ENCODE peak calls at places on chromosome 17, in seven cellular contexts. One of them, this sample, is unnamed.
A peak's percentile ranks its signal among the peaks of the same experiment; 100 is the strongest.

GRCh38 chr17:52233176-52233575 is 74.7 kb upstream of the CA10 start:
- DNase-seq in H1: no peak
- DNase-seq in fibroblast of mammary gland: no peak
- DNase-seq in breast epithelium: no peak
- DNase-seq in AG04450: no peak
- DNase-seq in transverse colon: no peak
- DNase-seq in brain microvascular endothelial cell: no peak
- DNase-seq in this sample: no peak

GRCh38 chr17:19461139-19461538 is 50.1 kb downstream of the RNF112 start:
- DNase-seq in transverse colon: no peak
- DNase-seq in H1: peak; percentile 67
- DNase-seq in brain microvascular endothelial cell: no peak
- DNase-seq in fibroblast of mammary gland: no peak
- DNase-seq in breast epithelium: no peak
- DNase-seq in AG04450: no peak
- DNase-seq in this sample: no peak

GRCh38 chr17:65355246-65355645 is 206.2 kb downstream of the AXIN2 start:
- DNase-seq in AG04450: no peak
- DNase-seq in transverse colon: no peak
- DNase-seq in H1: no peak
- DNase-seq in breast epithelium: no peak
- DNase-seq in brain microvascular endothelial cell: no peak
- DNase-seq in fibroblast of mammary gland: peak; percentile 20
- DNase-seq in this sample: peak; percentile 7

GRCh38 chr17:6711681-6712057 is 1.5 kb downstream of the SLC13A5 start:
- DNase-seq in transverse colon: no peak
- DNase-seq in fibroblast of mammary gland: no peak
- DNase-seq in AG04450: no peak
- DNase-seq in breast epithelium: no peak
- DNase-seq in H1: no peak
- DNase-seq in brain microvascular endothelial cell: no peak
- DNase-seq in this sample: no peak

GRCh38 chr17:38982858-38983746 is 15.9 kb upstream of the FBXO47 start:
- DNase-seq in brain microvascular endothelial cell: peak; percentile 48
- DNase-seq in H1: peak; percentile 55
- DNase-seq in breast epithelium: no peak
- DNase-seq in AG04450: peak; percentile 50
- DNase-seq in fibroblast of mammary gland: peak; percentile 81
- DNase-seq in transverse colon: peak; percentile 45
- DNase-seq in this sample: peak; percentile 84

GRCh38 chr17:83083368-83084201 is 4.2 kb downstream of the METRNL start:
- DNase-seq in transverse colon: no peak
- DNase-seq in H1: no peak
- DNase-seq in AG04450: peak; percentile 89
- DNase-seq in brain microvascular endothelial cell: peak; percentile 93
- DNase-seq in breast epithelium: no peak
- DNase-seq in fibroblast of mammary gland: peak; percentile 99
- DNase-seq in this sample: peak; percentile 89

GRCh38 chr17:2292100-2292499 is 11.5 kb downstream of the SMG6 start:
- DNase-seq in breast epithelium: no peak
- DNase-seq in AG04450: peak; percentile 7
- DNase-seq in transverse colon: no peak
- DNase-seq in H1: no peak
- DNase-seq in brain microvascular endothelial cell: peak; percentile 16
- DNase-seq in fibroblast of mammary gland: no peak
- DNase-seq in this sample: no peak

GRCh38 chr17:57782051-57782490 is 37.0 kb upstream of the CCDC182 start:
- DNase-seq in brain microvascular endothelial cell: no peak
- DNase-seq in breast epithelium: no peak
- DNase-seq in fibroblast of mammary gland: no peak
- DNase-seq in transverse colon: no peak
- DNase-seq in AG04450: no peak
- DNase-seq in H1: no peak
- DNase-seq in this sample: no peak

DNA sequence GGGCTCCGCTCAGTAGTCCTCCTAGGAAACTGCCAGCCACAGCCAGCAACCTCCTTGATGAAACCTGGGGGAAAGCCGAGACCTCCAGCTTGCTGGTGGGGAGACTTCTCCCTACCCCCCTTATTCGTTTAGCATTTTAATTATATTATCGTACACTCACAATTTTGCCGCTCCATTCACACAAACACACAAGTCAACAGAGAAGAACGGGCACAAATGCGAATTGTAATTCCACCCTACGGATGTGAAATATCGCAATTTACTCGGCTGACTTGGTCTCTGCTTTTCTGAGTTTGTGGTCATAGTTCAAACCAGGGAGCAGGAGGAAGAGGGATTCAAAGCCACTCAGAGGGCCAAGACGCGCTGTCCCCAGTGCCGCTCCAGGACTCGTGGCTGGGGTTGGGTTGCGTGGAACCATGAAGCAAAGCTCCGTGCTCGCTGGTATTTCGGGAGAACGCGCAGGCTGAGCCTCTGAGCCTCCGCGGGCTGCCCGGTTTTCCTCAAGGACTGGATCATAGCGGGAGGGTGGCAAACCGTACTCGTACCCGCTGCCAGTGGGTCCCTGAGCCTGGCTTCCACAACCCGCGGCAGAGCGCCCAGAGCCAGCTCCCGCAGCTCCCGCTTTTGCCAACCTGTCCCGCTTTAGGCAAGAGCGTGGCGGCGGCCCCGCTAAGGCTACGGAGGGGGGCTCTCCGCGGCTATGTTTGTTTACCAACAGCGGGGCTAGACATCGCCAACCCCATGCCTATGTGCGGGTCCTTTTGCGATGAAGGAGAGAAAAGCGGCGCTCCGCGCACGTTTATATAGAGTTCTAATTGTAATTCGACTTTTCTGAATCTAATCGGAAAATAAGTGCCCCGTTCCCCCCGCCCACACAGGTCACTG is 2.0 kb downstream of the LHX1 start:
- DNase-seq in breast epithelium: no peak
- DNase-seq in H1: no peak
- DNase-seq in brain microvascular endothelial cell: no peak
- DNase-seq in fibroblast of mammary gland: no peak
- DNase-seq in transverse colon: no peak
- DNase-seq in AG04450: no peak
- DNase-seq in this sample: no peak
- H3K4me3 ChIP-seq in breast epithelium: no peak overlapping the region
- H3K4me3 ChIP-seq in H1: no peak overlapping the region
- H3K4me3 ChIP-seq in brain microvascular endothelial cell: no peak overlapping the region
- H3K4me3 ChIP-seq in fibroblast of mammary gland: no peak overlapping the region
- H3K4me3 ChIP-seq in transverse colon: no peak overlapping the region
- H3K4me3 ChIP-seq in AG04450: no peak overlapping the region
- H3K4me3 ChIP-seq in this sample: no peak overlapping the region

GRCh38 chr17:50148226-50149098 is 2.0 kb downstream of the PPP1R9B start:
- DNase-seq in AG04450: no peak
- DNase-seq in breast epithelium: peak; percentile 71
- DNase-seq in brain microvascular endothelial cell: no peak
- DNase-seq in transverse colon: peak; percentile 78
- DNase-seq in fibroblast of mammary gland: no peak
- DNase-seq in H1: no peak
- DNase-seq in this sample: no peak
- TF ChIP-seq CTCF in AG04450: peak; percentile 53
- TF ChIP-seq CTCF in breast epithelium: no peak
- TF ChIP-seq CTCF in brain microvascular endothelial cell: peak; percentile 45
- TF ChIP-seq CTCF in transverse colon: peak; percentile 14
- TF ChIP-seq CTCF in fibroblast of mammary gland: no peak
- TF ChIP-seq CTCF in H1: no peak
- TF ChIP-seq CTCF in this sample: peak; percentile 23

DNA sequence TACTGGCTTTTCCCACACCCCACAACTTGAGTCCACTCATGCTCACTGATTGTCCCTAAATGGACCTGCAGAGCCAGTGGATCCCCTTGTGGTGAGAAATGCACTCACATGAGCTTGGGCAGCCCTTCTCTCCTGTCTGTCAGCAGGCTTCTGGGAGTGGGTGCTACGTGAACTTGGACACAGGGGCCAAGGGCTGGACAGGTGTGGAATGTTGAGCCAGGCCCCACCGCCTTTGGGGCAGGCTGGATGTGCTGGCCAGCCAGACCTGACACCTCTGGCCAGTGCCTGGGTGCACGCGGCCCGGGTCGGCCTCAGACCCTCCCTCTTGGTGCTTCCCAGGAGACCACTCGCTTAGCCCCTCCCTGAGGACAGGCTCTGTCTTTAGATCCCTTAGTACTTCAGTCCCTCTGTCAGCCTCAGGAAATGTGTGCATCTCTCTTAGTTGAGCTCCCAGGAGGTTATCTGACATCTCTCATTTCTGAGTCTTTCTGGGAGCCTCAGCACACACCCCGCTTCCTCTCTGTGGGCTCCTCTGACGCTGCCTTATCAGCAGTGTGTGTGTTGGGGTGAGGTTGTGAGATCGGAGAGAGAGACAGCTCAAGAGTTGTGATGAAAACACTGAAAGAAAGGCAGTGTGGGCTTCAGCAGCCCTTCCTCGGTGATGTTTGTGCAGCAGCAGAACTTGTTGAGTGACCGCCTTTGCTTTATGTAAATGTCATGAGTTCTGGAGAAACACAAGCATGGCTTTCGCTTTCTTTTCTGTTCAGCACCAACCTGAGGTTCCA is 117.0 kb downstream of the RAB11FIP4 start:
- DNase-seq in brain microvascular endothelial cell: no peak
- DNase-seq in transverse colon: no peak
- DNase-seq in fibroblast of mammary gland: no peak
- DNase-seq in H1: no peak
- DNase-seq in AG04450: no peak
- DNase-seq in breast epithelium: no peak
- DNase-seq in this sample: no peak
- H3K4me3 ChIP-seq in brain microvascular endothelial cell: no peak overlapping the region
- H3K4me3 ChIP-seq in transverse colon: no peak overlapping the region
- H3K4me3 ChIP-seq in fibroblast of mammary gland: no peak overlapping the region
- H3K4me3 ChIP-seq in H1: no peak overlapping the region
- H3K4me3 ChIP-seq in AG04450: no peak overlapping the region
- H3K4me3 ChIP-seq in breast epithelium: no peak overlapping the region
- H3K4me3 ChIP-seq in this sample: no peak overlapping the region

DNA sequence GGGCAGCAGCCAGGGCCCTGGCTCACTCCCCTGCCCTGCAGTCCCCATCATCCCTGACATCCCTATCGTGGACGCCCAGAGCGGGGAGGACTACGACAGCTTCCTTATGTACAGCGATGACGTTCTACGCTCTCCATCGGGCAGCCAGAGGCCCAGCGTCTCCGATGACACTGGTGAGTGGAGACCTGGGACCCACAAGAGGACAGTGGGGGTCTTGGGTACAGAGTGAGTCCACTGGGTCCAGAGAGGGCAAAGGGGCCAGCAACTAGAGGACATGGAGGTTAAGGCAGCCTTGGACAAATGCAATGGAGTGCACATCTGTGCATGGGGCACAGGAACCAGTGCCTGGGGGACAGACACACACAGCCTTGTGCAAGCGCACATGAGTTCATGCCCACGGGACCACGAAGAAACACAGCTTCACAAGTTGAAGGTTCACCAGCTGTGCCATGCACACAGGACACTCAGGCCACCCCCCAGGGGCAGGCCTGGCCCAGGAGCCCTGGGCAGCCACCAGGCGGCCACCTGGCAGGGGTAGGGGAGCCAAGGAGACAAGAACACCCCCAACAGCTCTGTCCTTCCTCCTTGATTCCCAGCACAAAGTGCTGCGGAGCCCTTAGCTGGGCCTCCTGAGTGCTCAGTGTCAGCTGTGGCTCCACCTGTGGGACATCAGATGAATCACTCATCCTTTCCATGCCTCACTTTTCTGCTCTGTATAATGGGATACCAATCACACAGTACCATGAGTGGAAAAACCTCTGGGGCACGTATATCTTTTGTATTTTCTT is 12.4 kb downstream of the GALK1 start:
- DNase-seq in transverse colon: no peak
- DNase-seq in fibroblast of mammary gland: no peak
- DNase-seq in breast epithelium: no peak
- DNase-seq in AG04450: no peak
- DNase-seq in brain microvascular endothelial cell: no peak
- DNase-seq in H1: no peak
- DNase-seq in this sample: no peak
- TF ChIP-seq CTCF in transverse colon: no peak
- TF ChIP-seq CTCF in fibroblast of mammary gland: no peak
- TF ChIP-seq CTCF in breast epithelium: no peak
- TF ChIP-seq CTCF in AG04450: no peak
- TF ChIP-seq CTCF in brain microvascular endothelial cell: no peak
- TF ChIP-seq CTCF in H1: no peak
- TF ChIP-seq CTCF in this sample: no peak

DNA sequence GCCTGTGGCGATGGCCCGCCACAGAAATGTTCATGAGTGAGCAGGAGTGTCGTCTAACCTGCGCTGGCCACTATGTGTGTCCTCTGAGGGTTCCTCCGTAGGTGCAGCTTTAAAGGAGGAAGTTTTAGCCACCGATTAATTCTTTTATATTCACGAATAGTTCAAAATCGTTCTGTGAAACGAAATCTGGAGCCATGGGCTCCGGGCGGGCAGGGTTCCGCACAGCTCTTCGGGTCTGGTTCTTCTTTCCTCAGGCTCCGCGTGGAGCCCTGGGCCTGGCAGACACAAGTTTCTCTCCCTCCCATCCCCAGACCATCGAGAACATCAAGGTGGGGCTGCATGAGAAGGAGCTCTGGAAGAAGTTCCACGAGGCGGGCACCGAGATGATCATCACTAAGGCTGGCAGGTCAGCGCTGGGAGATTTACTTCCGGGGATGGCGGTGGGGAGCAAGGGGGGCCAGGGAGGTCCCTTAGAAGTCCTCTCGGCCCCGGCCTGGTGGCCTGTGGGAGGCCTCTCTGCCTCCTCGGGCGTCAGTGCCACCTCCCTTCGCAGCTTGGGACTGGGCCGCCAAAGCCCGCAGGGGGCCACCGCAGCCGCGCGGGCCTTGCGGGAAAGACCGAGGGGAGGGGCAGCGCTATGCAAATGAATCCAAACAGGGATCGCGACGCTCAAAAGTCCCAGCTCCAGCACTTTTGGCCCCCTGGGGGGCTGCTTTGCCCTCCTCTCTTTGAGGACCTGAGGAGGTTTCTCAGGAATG is 5.2 kb downstream of the TBX4 start:
- DNase-seq in H1: peak; percentile 63
- DNase-seq in transverse colon: no peak
- DNase-seq in AG04450: no peak
- DNase-seq in breast epithelium: no peak
- DNase-seq in fibroblast of mammary gland: no peak
- DNase-seq in brain microvascular endothelial cell: no peak
- DNase-seq in this sample: no peak
- H3K4me3 ChIP-seq in H1: peak overlapping the region; percentile 3
- H3K4me3 ChIP-seq in transverse colon: no peak overlapping the region
- H3K4me3 ChIP-seq in AG04450: no peak overlapping the region
- H3K4me3 ChIP-seq in breast epithelium: peak overlapping the region; percentile 57
- H3K4me3 ChIP-seq in fibroblast of mammary gland: peak overlapping the region; percentile 7
- H3K4me3 ChIP-seq in brain microvascular endothelial cell: peak overlapping the region; percentile 29
- H3K4me3 ChIP-seq in this sample: no peak overlapping the region

This sample was measured in fibroblast of pulmonary artery.